ENCODE peak calls at places on chromosomes 4 and X, in six cellular contexts. One of them, this sample, is unnamed.

GRCh38 chrX:150456466-150456865 is 93.3 kb downstream of the MAMLD1 start:
- DNase-seq in activated CD4-positive, alpha-beta T cell treated with anti-CD3 and anti-CD28 coated beads, Interleukin-2, amount 10 ng/mL, durations not matched to agents 7 days and 5 days: no peak
- DNase-seq in progenitor cell of endocrine pancreas: no peak
- DNase-seq in astrocyte: no peak
- DNase-seq in Peyer's patch: no peak
- DNase-seq in SJSA1: peak
- DNase-seq in this sample: no peak

GRCh38 chr4:143025111-143025704 is 159.5 kb upstream of the USP38 start:
- DNase-seq in progenitor cell of endocrine pancreas: no peak
- DNase-seq in SJSA1: no peak
- DNase-seq in astrocyte: peak
- DNase-seq in activated CD4-positive, alpha-beta T cell treated with anti-CD3 and anti-CD28 coated beads, Interleukin-2, amount 10 ng/mL, durations not matched to agents 7 days and 5 days: no peak
- DNase-seq in Peyer's patch: no peak
- DNase-seq in this sample: no peak

GRCh38 chrX:112687189-112687691 is 7.5 kb upstream of the LHFPL1 start:
- DNase-seq in progenitor cell of endocrine pancreas: no peak
- DNase-seq in activated CD4-positive, alpha-beta T cell treated with anti-CD3 and anti-CD28 coated beads, Interleukin-2, amount 10 ng/mL, durations not matched to agents 7 days and 5 days: no peak
- DNase-seq in Peyer's patch: no peak
- DNase-seq in astrocyte: peak
- DNase-seq in SJSA1: no peak
- DNase-seq in this sample: no peak

GRCh38 chrX:132127748-132128147 is at the start of gene FRMD7:
- DNase-seq in SJSA1: no peak
- DNase-seq in Peyer's patch: no peak
- DNase-seq in activated CD4-positive, alpha-beta T cell treated with anti-CD3 and anti-CD28 coated beads, Interleukin-2, amount 10 ng/mL, durations not matched to agents 7 days and 5 days: no peak
- DNase-seq in progenitor cell of endocrine pancreas: no peak
- DNase-seq in astrocyte: peak
- DNase-seq in this sample: no peak

GRCh38 chr4:42605264-42605663 is 51.6 kb downstream of the ATP8A1 start:
- DNase-seq in SJSA1: no peak
- DNase-seq in Peyer's patch: no peak
- DNase-seq in activated CD4-positive, alpha-beta T cell treated with anti-CD3 and anti-CD28 coated beads, Interleukin-2, amount 10 ng/mL, durations not matched to agents 7 days and 5 days: no peak
- DNase-seq in astrocyte: no peak
- DNase-seq in progenitor cell of endocrine pancreas: no peak
- DNase-seq in this sample: no peak

GRCh38 chr4:16226816-16227461 is 668 bp upstream of the TAPT1 start:
- DNase-seq in Peyer's patch: peak
- DNase-seq in activated CD4-positive, alpha-beta T cell treated with anti-CD3 and anti-CD28 coated beads, Interleukin-2, amount 10 ng/mL, durations not matched to agents 7 days and 5 days: peak
- DNase-seq in SJSA1: peak
- DNase-seq in astrocyte: peak
- DNase-seq in progenitor cell of endocrine pancreas: peak
- DNase-seq in this sample: peak

GRCh38 chrX:150063138-150063518 is 124.8 kb upstream of the EOLA2 start:
- DNase-seq in SJSA1: no peak
- DNase-seq in Peyer's patch: no peak
- DNase-seq in activated CD4-positive, alpha-beta T cell treated with anti-CD3 and anti-CD28 coated beads, Interleukin-2, amount 10 ng/mL, durations not matched to agents 7 days and 5 days: no peak
- DNase-seq in progenitor cell of endocrine pancreas: no peak
- DNase-seq in astrocyte: no peak
- DNase-seq in this sample: peak

GRCh38 chrX:135977611-135978010 is 3.8 kb upstream of the MMGT1 start:
- DNase-seq in SJSA1: no peak
- DNase-seq in Peyer's patch: no peak
- DNase-seq in astrocyte: peak
- DNase-seq in activated CD4-positive, alpha-beta T cell treated with anti-CD3 and anti-CD28 coated beads, Interleukin-2, amount 10 ng/mL, durations not matched to agents 7 days and 5 days: no peak
- DNase-seq in progenitor cell of endocrine pancreas: no peak
- DNase-seq in this sample: no peak

GRCh38 chrX:110791206-110791605 is 4.4 kb downstream of the CHRDL1 start:
- DNase-seq in astrocyte: no peak
- DNase-seq in activated CD4-positive, alpha-beta T cell treated with anti-CD3 and anti-CD28 coated beads, Interleukin-2, amount 10 ng/mL, durations not matched to agents 7 days and 5 days: no peak
- DNase-seq in Peyer's patch: no peak
- DNase-seq in progenitor cell of endocrine pancreas: no peak
- DNase-seq in SJSA1: no peak
- DNase-seq in this sample: no peak

GRCh38 chr4:30722916-30723270 is 2.7 kb downstream of the PCDH7 start:
- DNase-seq in progenitor cell of endocrine pancreas: no peak
- DNase-seq in astrocyte: no peak
- DNase-seq in Peyer's patch: no peak
- DNase-seq in SJSA1: no peak
- DNase-seq in activated CD4-positive, alpha-beta T cell treated with anti-CD3 and anti-CD28 coated beads, Interleukin-2, amount 10 ng/mL, durations not matched to agents 7 days and 5 days: no peak
- DNase-seq in this sample: no peak

GRCh38 chrX:124194209-124194608 is 138.3 kb upstream of the TEX13D start:
- DNase-seq in activated CD4-positive, alpha-beta T cell treated with anti-CD3 and anti-CD28 coated beads, Interleukin-2, amount 10 ng/mL, durations not matched to agents 7 days and 5 days: no peak
- DNase-seq in SJSA1: no peak
- DNase-seq in Peyer's patch: no peak
- DNase-seq in progenitor cell of endocrine pancreas: no peak
- DNase-seq in astrocyte: no peak
- DNase-seq in this sample: no peak

GRCh38 chrX:41350976-41351569 is 17.1 kb downstream of the DDX3X start:
- DNase-seq in astrocyte: no peak
- DNase-seq in activated CD4-positive, alpha-beta T cell treated with anti-CD3 and anti-CD28 coated beads, Interleukin-2, amount 10 ng/mL, durations not matched to agents 7 days and 5 days: no peak
- DNase-seq in progenitor cell of endocrine pancreas: no peak
- DNase-seq in SJSA1: no peak
- DNase-seq in Peyer's patch: no peak
- DNase-seq in this sample: no peak

GRCh38 chrX:57074458-57074857 is 46.9 kb downstream of the SPIN2B start:
- DNase-seq in activated CD4-positive, alpha-beta T cell treated with anti-CD3 and anti-CD28 coated beads, Interleukin-2, amount 10 ng/mL, durations not matched to agents 7 days and 5 days: no peak
- DNase-seq in progenitor cell of endocrine pancreas: no peak
- DNase-seq in SJSA1: no peak
- DNase-seq in astrocyte: no peak
- DNase-seq in Peyer's patch: no peak
- DNase-seq in this sample: no peak

GRCh38 chr4:101102114-101102752 is 245.1 kb downstream of the PPP3CA start:
- DNase-seq in progenitor cell of endocrine pancreas: no peak
- DNase-seq in SJSA1: no peak
- DNase-seq in activated CD4-positive, alpha-beta T cell treated with anti-CD3 and anti-CD28 coated beads, Interleukin-2, amount 10 ng/mL, durations not matched to agents 7 days and 5 days: no peak
- DNase-seq in Peyer's patch: no peak
- DNase-seq in astrocyte: peak
- DNase-seq in this sample: no peak